ENCODE peak calls at places on chromosomes 6 and 20, in four cellular contexts. D is nucleus accumbens; O is stimulated activated CD4-positive, alpha-beta T cell treated with anti-CD3 and anti-CD28 coated beads, Interleukin-1b, Interleukin-23, amount 100 ng/mL, for 1 hour; F is fibroblast of pulmonary artery. P is an unnamed sample.

GRCh38 chr6:168937061-168937460 is 316.6 kb downstream of the THBS2 start:
- DNase-seq in F (peak), O (no peak), D (no peak), P (no peak)

GRCh38 chr6:147642458-147642857 is 134.0 kb downstream of the SAMD5 start:
- DNase-seq in F (peak), D (no peak), O (no peak), P (no peak)

GRCh38 chr6:53647437-53648094 is 18.0 kb downstream of the KLHL31 start:
- DNase-seq in O (no peak), F (no peak), D (no peak), P (no peak)

GRCh38 chr6:21022343-21023107 is 488.3 kb downstream of the CDKAL1 start:
- DNase-seq in O (no peak), D (no peak), F (peak), P (no peak)

GRCh38 chr20:32484221-32485125 is 100.7 kb downstream of the NOL4L start:
- DNase-seq in F (peak), D (peak), O (peak), P (no peak)

GRCh38 chr6:33761922-33762629 is 15.4 kb upstream of the IP6K3 start:
- DNase-seq in D (peak), F (peak), O (no peak), P (peak)

GRCh38 chr20:62899633-62900051 is 26.7 kb downstream of the DIDO1 start:
- DNase-seq in D (no peak), F (peak), O (no peak), P (no peak)

GRCh38 chr6:106974999-106975698 is 620 bp upstream of the CD24 start:
- DNase-seq in D (no peak), O (no peak), F (no peak), P (no peak)

GRCh38 chr6:148619891-148620290 is 126.9 kb upstream of the UST start:
- DNase-seq in F (no peak), D (no peak), O (no peak), P (no peak)

GRCh38 chr6:3664641-3665041 is 86.9 kb downstream of the PXDC1 start:
- DNase-seq in O (no peak), D (no peak), F (peak), P (no peak)

GRCh38 chr6:169234634-169235033 is 19.0 kb downstream of the THBS2 start:
- DNase-seq in F (no peak), O (no peak), D (no peak), P (no peak)

GRCh38 chr20:46894579-46894958 is at the start of gene EYA2:
- DNase-seq in F (no peak), O (no peak), D (no peak), P (no peak)

GRCh38 chr6:140032177-140032576 is 657.7 kb upstream of the CITED2 start:
- DNase-seq in D (no peak), O (no peak), F (no peak), P (no peak)

GRCh38 chr6:165159459-165159858 is 149.9 kb downstream of the C6orf118 start:
- DNase-seq in O (no peak), D (no peak), F (no peak), P (no peak)

GRCh38 chr6:40097590-40097989 is 163.3 kb upstream of the MOCS1 start:
- DNase-seq in O (no peak), D (no peak), F (no peak), P (no peak)

GRCh38 chr6:1077822-1078221 is 234.1 kb upstream of the FOXQ1 start:
- DNase-seq in O (no peak), D (no peak), F (no peak), P (no peak)